ENCODE peak calls at places on chromosomes 5 and 9, in seven cellular contexts. U, W, H, N, C, R and M are unnamed samples.

GRCh38 chr5:131789765-131790164 is 7.1 kb downstream of the FNIP1 start:
- DNase-seq in U (no peak), W (no peak), H (no peak), N (no peak), C (no peak), R (no peak), M (no peak)

GRCh38 chr5:7537573-7537972 is 141.6 kb downstream of the ADCY2 start:
- DNase-seq in U (no peak), W (no peak), H (no peak), N (no peak), C (no peak), R (no peak), M (no peak)

GRCh38 chr9:89527084-89527483 is 29.2 kb upstream of the SEMA4D start:
- DNase-seq in U (no peak), W (peak), H (no peak), N (no peak), C (no peak), R (no peak), M (peak)

GRCh38 chr5:124720589-124720988 is 25.9 kb downstream of the ZNF608 start:
- DNase-seq in U (no peak), W (no peak), H (no peak), N (no peak), C (no peak), R (no peak), M (no peak)

GRCh38 chr5:164475339-164475977 is 970.0 kb downstream of the MAT2B start:
- DNase-seq in U (peak), W (no peak), H (no peak), N (peak), C (peak), R (no peak), M (no peak)

GRCh38 chr5:118984602-118985001 is 3.7 kb downstream of the DTWD2 start:
- DNase-seq in U (no peak), W (no peak), H (no peak), N (peak), C (peak), R (no peak), M (no peak)

GRCh38 chr9:120733190-120733589 is 18.9 kb upstream of the MEGF9 start:
- DNase-seq in U (no peak), W (peak), H (peak), N (no peak), C (no peak), R (no peak), M (no peak)

GRCh38 chr9:76697110-76697509 is 67.1 kb upstream of the PCA3 start:
- DNase-seq in U (no peak), W (no peak), H (no peak), N (no peak), C (no peak), R (no peak), M (no peak)

GRCh38 chr5:136484808-136485207 is 119.5 kb upstream of the TRPC7 start:
- DNase-seq in U (no peak), W (no peak), H (no peak), N (no peak), C (no peak), R (no peak), M (no peak)

GRCh38 chr9:76690575-76691370 is 73.5 kb upstream of the PCA3 start:
- DNase-seq in U (no peak), W (no peak), H (no peak), N (no peak), C (no peak), R (no peak), M (no peak)

GRCh38 chr5:31106259-31106658 is 87.2 kb upstream of the CDH6 start:
- DNase-seq in U (no peak), W (no peak), H (no peak), N (no peak), C (no peak), R (no peak), M (no peak)

GRCh38 chr5:132260714-132261615 is 3.5 kb downstream of the PDLIM4 start:
- DNase-seq in U (peak), W (no peak), H (no peak), N (peak), C (peak), R (peak), M (no peak)

GRCh38 chr5:98767563-98767962 is 5.9 kb upstream of the RGMB start:
- DNase-seq in U (no peak), W (no peak), H (no peak), N (no peak), C (no peak), R (no peak), M (no peak)

GRCh38 chr5:177131711-177132503 is 1.7 kb upstream of the NSD1 start:
- DNase-seq in U (no peak), W (peak), H (peak), N (no peak), C (no peak), R (no peak), M (peak)

GRCh38 chr5:159097461-159098284 is 2.0 kb downstream of the EBF1 start:
- DNase-seq in U (no peak), W (peak), H (no peak), N (no peak), C (no peak), R (no peak), M (no peak)

GRCh38 chr5:102678267-102679058 is 76.6 kb upstream of the PAM start:
- DNase-seq in U (no peak), W (no peak), H (no peak), N (peak), C (peak), R (no peak), M (no peak)

GRCh38 chr5:54539001-54539400 is 21.4 kb downstream of the SNX18 start:
- DNase-seq in U (no peak), W (no peak), H (no peak), N (no peak), C (no peak), R (no peak), M (peak)

GRCh38 chr5:73365301-73365853 is 83.2 kb downstream of the FOXD1 start:
- DNase-seq in U (peak), W (no peak), H (no peak), N (peak), C (peak), R (no peak), M (no peak)

GRCh38 chr5:102152906-102153787 is 142.9 kb downstream of the SLCO4C1 start:
- DNase-seq in U (no peak), W (no peak), H (no peak), N (peak), C (peak), R (no peak), M (peak)

GRCh38 chr5:16906255-16906654 is 29.8 kb downstream of the MYO10 start:
- DNase-seq in U (no peak), W (no peak), H (no peak), N (no peak), C (no peak), R (no peak), M (peak)

GRCh38 chr9:23822331-23823169 is 3.5 kb downstream of the ELAVL2 start:
- DNase-seq in U (no peak), W (no peak), H (no peak), N (no peak), C (no peak), R (no peak), M (no peak)

GRCh38 chr5:139443766-139444473 is 4.6 kb upstream of the DNAJC18 start:
- DNase-seq in U (peak), W (no peak), H (peak), N (peak), C (peak), R (no peak), M (peak)

GRCh38 chr9:134597041-134597913 is 44.3 kb upstream of the COL5A1 start:
- DNase-seq in U (no peak), W (no peak), H (peak), N (peak), C (no peak), R (no peak), M (no peak)

GRCh38 chr5:110727025-110727314 is 499 bp upstream of the TMEM232 start:
- DNase-seq in U (no peak), W (no peak), H (no peak), N (peak), C (no peak), R (no peak), M (peak)

GRCh38 chr5:77266291-77266690 is 55.8 kb downstream of the PDE8B start:
- DNase-seq in U (no peak), W (no peak), H (no peak), N (peak), C (no peak), R (no peak), M (no peak)

GRCh38 chr5:98796197-98796972 is 22.9 kb downstream of the RGMB start:
- DNase-seq in U (peak), W (no peak), H (no peak), N (peak), C (peak), R (peak), M (peak)

GRCh38 chr9:132880311-132880661 is 1.6 kb downstream of the SPACA9 start:
- DNase-seq in U (no peak), W (no peak), H (no peak), N (no peak), C (peak), R (no peak), M (peak)

GRCh38 chr5:42656661-42657035 is 100.0 kb upstream of the CCDC152 start:
- DNase-seq in U (peak), W (no peak), H (no peak), N (peak), C (no peak), R (no peak), M (no peak)

GRCh38 chr5:74357827-74358226 is 282.7 kb downstream of the ENC1 start:
- DNase-seq in U (no peak), W (no peak), H (no peak), N (no peak), C (no peak), R (no peak), M (no peak)

GRCh38 chr5:59769832-59770231 is 123.7 kb downstream of the PDE4D start:
- DNase-seq in U (no peak), W (no peak), H (no peak), N (peak), C (no peak), R (no peak), M (no peak)

GRCh38 chr5:154110781-154111180 is 72.0 kb downstream of the MFAP3 start:
- DNase-seq in U (no peak), W (no peak), H (no peak), N (peak), C (no peak), R (no peak), M (no peak)

GRCh38 chr5:154111214-154111613 is 72.4 kb downstream of the MFAP3 start:
- DNase-seq in U (no peak), W (no peak), H (no peak), N (no peak), C (no peak), R (no peak), M (no peak)

GRCh38 chr5:154107729-154108128 is 69.0 kb downstream of the MFAP3 start:
- DNase-seq in U (no peak), W (no peak), H (no peak), N (no peak), C (no peak), R (no peak), M (no peak)

GRCh38 chr5:154112255-154112654 is 73.5 kb downstream of the MFAP3 start:
- DNase-seq in U (no peak), W (no peak), H (no peak), N (no peak), C (no peak), R (no peak), M (no peak)

DNA sequence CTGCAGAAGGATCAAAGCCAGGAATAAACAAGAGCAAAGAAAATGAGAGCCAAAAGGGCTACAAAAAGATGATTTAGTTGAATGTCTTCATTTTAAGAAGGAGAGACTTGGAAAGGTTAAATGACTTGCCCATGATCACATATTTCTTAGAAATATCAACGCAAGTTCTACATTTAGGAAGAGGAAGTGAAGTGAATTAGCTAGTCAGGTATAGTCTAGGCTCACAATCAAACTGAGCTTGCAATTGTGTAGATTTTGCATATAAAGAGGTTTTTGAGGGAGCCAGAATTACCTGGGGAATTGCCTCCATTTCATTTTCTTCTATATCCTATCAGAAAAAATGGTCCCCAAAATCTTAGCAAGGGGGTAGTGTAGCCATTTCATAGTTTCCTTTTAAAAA is 71.3 kb downstream of the MFAP3 start:
- DNase-seq in U (no peak), W (no peak), H (no peak), N (no peak), C (no peak), R (no peak), M (no peak)
- H3K27ac ChIP-seq in U (no peak), W (no peak), H (no peak), N (no peak), C (no peak), R (no peak), M (no peak)

DNA sequence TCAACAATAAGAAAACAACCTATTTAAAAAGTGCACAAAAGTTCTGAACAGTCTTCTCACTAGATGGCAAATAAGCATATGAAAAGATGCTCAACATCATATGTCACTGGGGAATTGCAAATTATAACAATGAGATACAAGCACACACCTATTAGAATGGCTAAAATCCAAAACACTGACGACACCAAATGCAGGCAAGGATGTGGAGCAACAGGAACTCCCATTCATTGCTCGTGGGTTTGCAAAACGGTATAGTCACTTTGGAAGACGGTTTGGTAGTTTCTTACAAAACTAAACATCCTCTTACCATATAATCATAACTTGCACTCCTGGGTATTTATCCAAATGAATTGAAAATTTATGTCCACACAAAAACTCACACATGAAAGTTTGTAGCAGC is 100.9 kb upstream of the TBC1D2 start:
- DNase-seq in U (no peak), W (no peak), H (no peak), N (no peak), C (no peak), R (no peak), M (no peak)
- H3K27ac ChIP-seq in U (peak), W (no peak), H (no peak), N (peak), C (no peak), R (no peak), M (no peak)

DNA sequence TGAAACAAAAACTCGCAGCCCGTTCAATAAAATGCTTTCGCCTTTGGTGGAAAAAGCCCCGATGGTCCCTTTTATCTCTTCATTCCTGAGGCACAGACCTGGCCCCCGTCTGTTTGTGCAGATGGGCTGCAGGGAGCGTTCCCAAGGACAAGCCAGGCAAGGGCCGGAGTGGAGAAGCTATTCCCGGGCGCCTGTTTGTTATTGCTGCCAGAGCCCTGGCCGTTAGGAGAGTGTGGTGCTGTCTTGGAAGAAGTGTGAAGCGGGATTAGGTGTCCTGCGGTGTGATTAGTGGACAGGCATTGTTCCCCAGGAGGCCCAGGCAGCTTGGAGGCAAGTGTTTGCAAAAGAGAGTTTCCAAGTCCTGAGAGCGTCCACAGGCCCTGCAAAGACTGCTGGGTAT is 71.9 kb downstream of the SMIM23 start:
- DNase-seq in U (no peak), W (no peak), H (no peak), N (no peak), C (no peak), R (no peak), M (no peak)
- H3K27ac ChIP-seq in U (no peak), W (no peak), H (no peak), N (no peak), C (no peak), R (no peak), M (no peak)

GRCh38 chr5:179303801-179304200 is 41.5 kb downstream of the ADAMTS2 start:
- DNase-seq in U (no peak), W (no peak), H (peak), N (no peak), C (no peak), R (no peak), M (no peak)
- H3K27ac ChIP-seq in U (no peak), W (no peak), H (peak), N (no peak), C (no peak), R (no peak), M (no peak)

GRCh38 chr9:73153793-73154227 is 2.1 kb downstream of the ANXA1 start:
- DNase-seq in U (peak), W (no peak), H (no peak), N (no peak), C (peak), R (no peak), M (peak)

GRCh38 chr9:73151653-73152382 is at the start of gene ANXA1:
- DNase-seq in U (peak), W (no peak), H (no peak), N (peak), C (peak), R (no peak), M (peak)

GRCh38 chr9:73152953-73153352 is 1.3 kb downstream of the ANXA1 start:
- DNase-seq in U (peak), W (no peak), H (no peak), N (peak), C (no peak), R (no peak), M (no peak)

GRCh38 chr9:73154271-73154670 is 2.6 kb downstream of the ANXA1 start:
- DNase-seq in U (no peak), W (no peak), H (no peak), N (no peak), C (no peak), R (no peak), M (no peak)

GRCh38 chr9:73152445-73152844 is 780 bp downstream of the ANXA1 start:
- DNase-seq in U (peak), W (no peak), H (no peak), N (peak), C (peak), R (no peak), M (peak)
- H3K27ac ChIP-seq in U (peak), W (peak), H (peak), N (peak), C (no peak), R (peak), M (peak)

GRCh38 chr9:115063058-115063850 is 54.7 kb downstream of the TNC start:
- DNase-seq in U (no peak), W (no peak), H (no peak), N (peak), C (no peak), R (no peak), M (no peak)
- H3K27ac ChIP-seq in U (no peak), W (no peak), H (no peak), N (no peak), C (no peak), R (no peak), M (peak)

DNA sequence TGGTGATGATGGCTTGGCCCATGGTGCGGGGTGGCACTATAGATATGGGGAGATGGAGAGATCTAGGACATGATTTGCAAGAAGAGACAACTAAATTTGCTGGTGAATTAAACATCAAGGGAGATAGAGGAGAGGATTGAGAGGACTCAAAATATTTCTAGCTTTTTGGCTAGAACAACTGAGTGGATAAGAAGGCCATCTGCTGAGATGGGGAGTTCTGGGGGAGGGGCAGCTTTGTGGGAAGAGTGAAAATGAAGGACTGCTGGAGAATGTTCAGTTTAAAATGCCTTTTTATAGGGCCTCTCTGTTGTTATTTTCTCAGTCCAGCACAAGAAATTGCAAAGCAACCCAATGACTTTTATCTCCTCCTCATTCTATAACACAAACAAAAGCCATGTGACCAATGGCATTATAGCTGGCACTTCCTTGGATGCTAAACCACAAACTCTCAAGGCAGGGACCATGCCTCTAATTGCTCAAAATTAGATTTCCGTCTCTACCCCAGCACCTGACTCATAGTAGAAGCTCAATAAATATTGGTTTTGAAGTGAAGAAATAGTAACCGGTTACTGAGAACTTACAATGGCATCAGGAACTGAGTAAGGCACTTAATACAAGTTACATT is 29.8 kb downstream of the JAKMIP2 start:
- DNase-seq in U (no peak), W (no peak), H (no peak), N (peak), C (no peak), R (no peak), M (no peak)
- H3K27ac ChIP-seq in U (no peak), W (no peak), H (no peak), N (no peak), C (no peak), R (no peak), M (peak)